ENCODE peak calls at places on chromosomes 1 and 21, in seven cellular contexts. R is H9, B is mesendoderm, J is trophoblast cell, T is mesenchymal stem cell, D is H1, C is IMR-90. V is an unnamed sample.

GRCh38 chr1:79043506-79043905 is 37.0 kb upstream of the ADGRL4 start:
- DNase-seq in T (no peak), C (peak), D (no peak), R (no peak), B (peak), J (no peak), V (no peak)

GRCh38 chr1:22420456-22421053 is 31.1 kb upstream of the ZBTB40 start:
- DNase-seq in D (peak), B (peak), J (peak), R (peak), T (peak), C (peak), V (peak)

GRCh38 chr1:110582378-110582777 is 23.8 kb downstream of the KCNA2 start:
- DNase-seq in B (no peak), T (no peak), R (no peak), D (no peak), C (no peak), J (no peak), V (no peak)

GRCh38 chr1:26996024-26996423 is 2.5 kb downstream of the TRNP1 start:
- DNase-seq in R (peak), B (peak), T (peak), D (no peak), C (peak), J (no peak), V (no peak)

GRCh38 chr1:86069757-86070145 is 86.8 kb downstream of the COL24A1 start:
- DNase-seq in J (no peak), B (no peak), C (peak), R (no peak), T (no peak), D (no peak), V (no peak)

GRCh38 chr1:55813619-55814018 is 598.5 kb upstream of the USP24 start:
- DNase-seq in R (no peak), D (no peak), T (peak), C (peak), J (no peak), B (no peak), V (no peak)

GRCh38 chr1:35558374-35559316 is 1.0 kb downstream of the NCDN start:
- DNase-seq in T (no peak), D (no peak), B (peak), R (no peak), J (no peak), C (no peak), V (no peak)

GRCh38 chr1:25675729-25676476 is 59.3 kb downstream of the MAN1C1 start:
- DNase-seq in R (no peak), J (no peak), C (no peak), B (no peak), D (no peak), T (no peak), V (no peak)

GRCh38 chr1:78303620-78304019 is 187.2 kb upstream of the PTGFR start:
- DNase-seq in C (peak), D (no peak), R (no peak), B (no peak), J (peak), T (peak), V (no peak)

GRCh38 chr1:235910357-235911299 is 43.9 kb upstream of the LYST start:
- DNase-seq in J (peak), C (peak), B (peak), D (no peak), T (peak), R (peak), V (peak)

GRCh38 chr1:116504308-116505156 is 66.3 kb downstream of the CD58 start:
- DNase-seq in T (peak), D (no peak), C (peak), B (no peak), R (no peak), J (peak), V (no peak)

GRCh38 chr1:84339503-84339902 is 38.0 kb downstream of the SAMD13 start:
- DNase-seq in T (no peak), J (no peak), B (no peak), D (no peak), R (no peak), C (peak), V (no peak)

GRCh38 chr1:208029381-208030319 is 118.7 kb upstream of the CD34 start:
- DNase-seq in D (no peak), R (no peak), J (no peak), T (peak), C (peak), B (no peak), V (no peak)

GRCh38 chr1:5971471-5972197 is 20.6 kb downstream of the NPHP4 start:
- DNase-seq in C (no peak), T (no peak), J (no peak), D (no peak), R (no peak), B (no peak), V (no peak)

GRCh38 chr1:1020000-1020404 is at the start of gene AGRN:
- DNase-seq in T (peak), D (no peak), B (no peak), R (peak), C (no peak), J (no peak), V (no peak)

GRCh38 chr1:18073066-18073642 is 34.4 kb upstream of the IGSF21 start:
- DNase-seq in J (no peak), T (no peak), D (no peak), R (no peak), B (no peak), C (no peak), V (no peak)

GRCh38 chr1:109397451-109398342 is at the start of gene SORT1:
- DNase-seq in J (peak), T (peak), C (peak), D (peak), R (peak), B (peak), V (peak)

GRCh38 chr1:205286335-205286950 is 35.1 kb downstream of the NUAK2 start:
- DNase-seq in J (no peak), C (peak), T (peak), B (no peak), D (no peak), R (no peak), V (no peak)

GRCh38 chr1:88892146-88892877 is 945 bp upstream of the GTF2B start:
- DNase-seq in J (peak), D (no peak), R (peak), B (peak), C (peak), T (peak), V (no peak)

GRCh38 chr1:12565094-12565965 is 52.7 kb downstream of the DHRS3 start:
- DNase-seq in T (no peak), R (no peak), D (no peak), C (no peak), B (no peak), J (no peak), V (no peak)

GRCh38 chr1:110196917-110197782 is 13.0 kb upstream of the KCNC4 start:
- DNase-seq in D (peak), J (no peak), C (peak), R (peak), B (peak), T (peak), V (no peak)

GRCh38 chr1:6111571-6111970 is 65.9 kb downstream of the KCNAB2 start:
- DNase-seq in T (no peak), C (no peak), J (no peak), B (no peak), R (no peak), D (no peak), V (no peak)

GRCh38 chr21:41235214-41235613 is 67.3 kb downstream of the BACE2 start:
- DNase-seq in B (no peak), D (no peak), C (no peak), R (no peak), J (no peak), T (no peak), V (no peak)

GRCh38 chr1:155847823-155848529 is 9.0 kb downstream of the GON4L start:
- DNase-seq in D (no peak), B (no peak), C (no peak), J (no peak), R (no peak), T (no peak), V (no peak)

GRCh38 chr1:53583021-53583902 is 124.1 kb downstream of the DMRTB1 start:
- DNase-seq in D (no peak), R (no peak), C (peak), B (no peak), J (no peak), T (peak), V (no peak)

GRCh38 chr21:32359719-32360260 is 33.0 kb downstream of the URB1 start:
- DNase-seq in R (no peak), B (peak), D (no peak), J (no peak), T (peak), C (no peak), V (no peak)

GRCh38 chr21:32352556-32352955 is 40.3 kb downstream of the URB1 start:
- DNase-seq in T (no peak), D (no peak), B (no peak), R (no peak), J (no peak), C (no peak), V (no peak)

GRCh38 chr21:32360401-32360981 is 32.3 kb downstream of the URB1 start:
- DNase-seq in D (no peak), T (no peak), R (no peak), B (no peak), J (no peak), C (no peak), V (no peak)

GRCh38 chr21:32353002-32353711 is 39.7 kb downstream of the URB1 start:
- DNase-seq in R (no peak), B (no peak), T (no peak), C (no peak), J (no peak), D (no peak), V (no peak)

GRCh38 chr21:32356874-32357395 is 35.9 kb downstream of the URB1 start:
- DNase-seq in J (no peak), D (no peak), T (no peak), R (no peak), B (no peak), C (no peak), V (no peak)
- H2BK120ac ChIP-seq in J (no peak), D (no peak), T (no peak), R (no peak), B (no peak), C (no peak), V (no peak)

GRCh38 chr1:94806451-94806861 is 13.7 kb upstream of the SLC44A3 start:
- DNase-seq in R (no peak), D (no peak), T (peak), B (no peak), C (peak), J (no peak), V (no peak)

GRCh38 chr1:94804442-94804837 is 15.7 kb upstream of the SLC44A3 start:
- DNase-seq in D (no peak), R (no peak), T (no peak), C (no peak), B (no peak), J (no peak), V (no peak)

GRCh38 chr1:94807742-94808491 is 12.2 kb upstream of the SLC44A3 start:
- DNase-seq in D (no peak), T (peak), C (peak), J (no peak), B (no peak), R (no peak), V (no peak)

GRCh38 chr1:94803517-94804441 is 16.4 kb upstream of the SLC44A3 start:
- DNase-seq in T (peak), B (peak), J (no peak), D (no peak), C (peak), R (no peak), V (no peak)

DNA sequence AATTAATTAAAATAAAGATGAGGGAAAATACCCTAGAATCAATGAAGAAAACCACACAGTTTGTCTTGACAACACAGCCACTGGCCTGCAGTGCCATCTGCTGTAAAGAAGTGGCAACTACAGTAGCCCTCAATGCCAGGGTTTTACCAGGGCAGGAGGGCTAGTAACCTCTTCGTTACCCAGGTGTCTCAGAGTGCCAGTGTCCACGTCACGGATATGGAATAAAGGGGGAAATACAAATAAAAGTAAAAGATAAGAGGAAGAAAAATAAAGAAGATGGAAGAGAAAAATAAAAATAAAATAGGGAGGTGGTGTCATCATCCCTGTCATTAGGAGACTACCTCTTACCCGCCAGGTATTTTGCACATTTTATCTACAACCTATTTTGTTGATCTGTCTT is 14.2 kb upstream of the SLC44A3 start:
- DNase-seq in T (peak), R (peak), B (peak), C (peak), D (peak), J (peak), V (peak)
- H3K23ac ChIP-seq in T (no peak), R (no peak), B (no peak), C (no peak), D (no peak), J (no peak), V (no peak)

GRCh38 chr1:194084755-194085154 is 898.3 kb upstream of the B3GALT2 start:
- DNase-seq in R (no peak), J (no peak), T (no peak), D (no peak), C (no peak), B (no peak), V (no peak)
- H2BK120ac ChIP-seq in R (no peak), J (no peak), T (no peak), D (no peak), C (no peak), B (no peak), V (no peak)

DNA sequence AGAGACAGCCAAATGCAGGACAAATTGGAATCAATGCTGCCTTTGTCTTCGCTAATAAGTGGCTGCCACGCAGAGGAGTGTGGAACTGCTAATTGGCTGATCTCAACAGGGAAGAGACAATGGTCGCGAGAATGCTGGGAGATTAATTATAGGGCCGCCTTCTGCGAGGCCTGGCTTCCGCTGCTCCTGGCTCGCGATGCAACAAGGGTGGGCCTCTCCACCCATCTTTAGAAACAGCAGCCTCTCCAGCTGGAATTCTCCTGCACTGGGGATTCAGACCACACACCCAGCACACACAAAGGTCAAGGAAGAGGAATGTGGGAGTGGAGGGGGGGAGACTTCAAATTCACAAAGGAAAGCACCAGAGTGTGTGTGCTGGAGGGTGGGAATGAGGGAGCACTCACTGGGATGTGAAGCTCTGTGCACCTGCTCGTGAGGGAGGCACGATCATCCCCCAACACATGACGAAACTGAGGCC is 200.7 kb upstream of the GRIK3 start:
- DNase-seq in J (no peak), R (no peak), B (peak), T (no peak), D (peak), C (no peak), V (peak)
- H3K23ac ChIP-seq in J (no peak), R (no peak), B (no peak), T (no peak), D (no peak), C (no peak), V (no peak)

DNA sequence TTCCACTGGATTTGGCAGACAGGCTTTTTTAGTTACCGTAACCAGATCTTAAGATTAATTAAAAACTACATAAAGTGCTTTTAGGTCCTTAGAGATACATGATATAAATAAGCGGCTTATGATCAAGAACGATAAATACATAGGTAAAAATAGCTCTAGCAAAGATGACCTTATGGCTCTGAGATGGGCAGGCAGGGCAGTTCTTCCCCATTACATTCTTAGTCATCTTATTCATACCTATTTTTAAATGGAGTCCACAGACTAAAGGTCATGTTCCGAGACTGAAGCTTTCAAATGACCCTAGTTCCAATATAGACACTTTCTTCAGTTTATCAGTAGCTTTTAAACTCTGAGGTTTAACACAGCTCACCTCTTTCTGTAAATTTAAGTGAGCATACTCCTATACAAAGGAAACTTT is 4.3 kb downstream of the MCL1 start:
- DNase-seq in R (no peak), B (no peak), C (no peak), T (peak), J (no peak), D (no peak), V (no peak)
- H2BK120ac ChIP-seq in R (no peak), B (no peak), C (no peak), T (no peak), J (no peak), D (no peak), V (no peak)

GRCh38 chr21:45506241-45506817 is 35.9 kb downstream of the SLC19A1 start:
- DNase-seq in J (no peak), T (no peak), C (no peak), B (no peak), D (no peak), R (no peak), V (no peak)
- H3K23ac ChIP-seq in J (no peak), T (no peak), C (no peak), B (no peak), D (no peak), R (no peak), V (peak)

DNA sequence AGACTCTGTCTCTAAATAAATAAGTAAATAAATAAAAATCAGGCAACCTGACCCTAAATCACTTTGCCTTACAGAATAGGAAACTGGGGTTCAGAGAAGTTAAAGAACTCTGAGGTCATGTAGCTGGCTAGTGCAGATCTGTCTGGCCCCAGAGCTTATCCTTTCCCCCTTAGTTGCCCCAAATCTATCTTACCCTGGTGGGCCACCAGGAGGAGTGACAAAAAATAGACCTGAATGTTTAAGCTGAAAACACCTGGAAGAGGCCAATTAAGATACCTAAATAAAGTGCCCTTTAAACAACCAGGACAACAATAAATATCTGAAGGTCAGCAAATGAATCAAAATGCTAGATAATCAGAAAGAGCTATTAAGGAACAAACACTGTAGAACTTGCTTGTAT is 59.7 kb downstream of the TEX35 start:
- DNase-seq in J (no peak), R (no peak), T (no peak), D (no peak), C (no peak), B (peak), V (no peak)
- H2BK120ac ChIP-seq in J (no peak), R (no peak), T (no peak), D (no peak), C (no peak), B (no peak), V (no peak)

GRCh38 chr1:2586154-2587070 is at the start of gene PRXL2B:
- DNase-seq in B (peak), J (peak), R (peak), D (peak), T (peak), C (peak), V (peak)
- H3K23ac ChIP-seq in B (peak), J (no peak), R (no peak), D (no peak), T (peak), C (peak), V (peak)